ENCODE peak calls at places on chromosomes 12 and 14, in nine cellular contexts. K is HCT116, H is endothelial cell of umbilical vein, E is stomach, N is spleen, V is breast epithelium, J is prostate gland, F is SK-N-SH, U is transverse colon. Y is an unnamed sample.
A peak's percentile ranks its signal among the peaks of the same experiment; 100 is the strongest.

GRCh38 chr12:105330938-105331804 is 680 bp downstream of the C12orf75 start:
- DNase-seq in K (no peak), H (no peak), E (peak; percentile 33), N (peak; percentile 86), V (no peak), J (peak; percentile 11), F (no peak), U (peak; percentile 27), Y (peak; percentile 36)

GRCh38 chr14:75310295-75311059 is 31.8 kb downstream of the FOS start:
- DNase-seq in K (no peak), H (peak; percentile 90), E (peak; percentile 74), N (no peak), V (peak; percentile 88), J (peak; percentile 60), F (peak; percentile 82), U (peak; percentile 74), Y (peak; percentile 93)

GRCh38 chr12:118102070-118102469 is 1.7 kb downstream of the VSIG10 start:
- DNase-seq in K (peak; percentile 46), H (no peak), E (no peak), N (no peak), V (peak; percentile 52), J (no peak), F (no peak), U (peak; percentile 35), Y (no peak)

GRCh38 chr12:120628919-120629318 is 11.5 kb upstream of the CABP1 start:
- DNase-seq in K (no peak), H (no peak), E (peak; percentile 32), N (no peak), V (no peak), J (no peak), F (peak; percentile 67), U (peak; percentile 28), Y (peak; percentile 72)

GRCh38 chr12:106303202-106303820 is 778 bp downstream of the TCP11L2 start:
- DNase-seq in K (no peak), H (peak; percentile 94), E (peak; percentile 81), N (peak; percentile 97), V (peak; percentile 87), J (peak; percentile 69), F (peak; percentile 78), U (peak; percentile 87), Y (peak; percentile 92)

GRCh38 chr12:122094735-122095561 is 16.4 kb downstream of the MLXIP start:
- DNase-seq in K (no peak), H (peak; percentile 32), E (no peak), N (no peak), V (no peak), J (no peak), F (no peak), U (no peak), Y (no peak)

GRCh38 chr14:105123266-105123665 is 45.3 kb downstream of the JAG2 start:
- DNase-seq in K (no peak), H (no peak), E (no peak), N (no peak), V (no peak), J (no peak), F (no peak), U (no peak), Y (no peak)

GRCh38 chr14:76950043-76951020 is 78.2 kb downstream of the IRF2BPL start:
- DNase-seq in K (no peak), H (peak; percentile 95), E (no peak), N (no peak), V (no peak), J (peak; percentile 42), F (no peak), U (no peak), Y (no peak)

GRCh38 chr14:62736426-62737043 is 308.7 kb downstream of the KCNH5 start:
- DNase-seq in K (no peak), H (no peak), E (no peak), N (no peak), V (no peak), J (no peak), F (no peak), U (no peak), Y (no peak)

GRCh38 chr14:103714063-103714724 is 1.1 kb downstream of the XRCC3 start:
- DNase-seq in K (no peak), H (no peak), E (no peak), N (no peak), V (no peak), J (no peak), F (no peak), U (no peak), Y (no peak)

GRCh38 chr14:103711516-103712431 is 3.5 kb downstream of the XRCC3 start:
- DNase-seq in K (no peak), H (peak; percentile 45), E (peak; percentile 85), N (peak; percentile 92), V (peak; percentile 75), J (peak; percentile 92), F (no peak), U (peak; percentile 77), Y (no peak)

GRCh38 chr14:103712633-103713247 is 2.5 kb downstream of the XRCC3 start:
- DNase-seq in K (no peak), H (no peak), E (peak; percentile 46), N (no peak), V (no peak), J (no peak), F (no peak), U (no peak), Y (no peak)

GRCh38 chr14:103715052-103716000 is at the start of the genes XRCC3 and ZFYVE21:
- DNase-seq in K (peak; percentile 99), H (peak; percentile 100), E (peak; percentile 100), N (peak; percentile 99), V (peak; percentile 100), J (peak; percentile 100), F (peak; percentile 100), U (peak; percentile 100), Y (peak; percentile 99)

DNA sequence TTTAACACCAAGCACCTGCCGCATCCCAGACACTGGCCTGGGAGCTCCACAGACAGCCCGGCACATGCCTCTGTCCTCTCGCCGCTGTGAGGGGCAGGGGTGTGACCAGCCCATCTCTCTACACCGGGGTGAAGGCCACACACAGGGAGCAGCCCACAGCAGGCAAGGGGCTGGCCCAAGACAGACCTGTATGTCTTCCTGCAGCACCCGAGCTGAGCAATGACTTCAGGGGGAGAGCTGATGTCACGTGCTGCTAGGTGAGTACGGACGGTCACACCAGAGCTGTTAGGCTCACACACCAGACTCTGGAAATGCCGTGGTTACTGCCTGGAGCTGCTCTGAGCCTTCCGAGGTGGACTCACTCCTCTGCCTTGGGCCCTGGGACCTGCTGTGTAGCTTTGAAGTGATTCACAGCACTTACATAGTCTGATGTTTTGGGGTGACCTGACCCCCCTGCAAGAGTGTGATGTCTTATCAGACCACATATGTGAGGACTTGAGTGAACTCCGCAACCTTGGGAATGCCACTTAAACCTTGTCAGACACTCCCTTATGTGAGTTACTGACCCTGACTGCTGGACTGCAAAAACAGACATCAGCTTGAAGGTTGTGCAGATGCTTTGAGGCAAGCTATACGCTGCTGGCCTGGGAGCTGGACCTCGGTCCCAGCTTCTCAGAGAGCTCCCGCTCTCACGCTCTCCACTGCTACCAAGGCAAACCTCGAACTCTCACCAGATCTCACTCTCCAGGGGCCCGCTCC is 1.8 kb downstream of the XRCC3 start:
- DNase-seq in K (no peak), H (no peak), E (no peak), N (no peak), V (no peak), J (no peak), F (no peak), U (no peak), Y (no peak)
- TF ChIP-seq POLR2AphosphoS5 in K (no peak), H (peak; percentile 6), E (no peak), N (no peak), V (no peak), J (no peak), F (no peak), U (no peak), Y (no peak)

GRCh38 chr12:53492830-53493609 is 6.2 kb downstream of the MAP3K12 start:
- DNase-seq in K (peak; percentile 64), H (peak; percentile 93), E (peak; percentile 92), N (peak; percentile 98), V (peak; percentile 95), J (peak; percentile 92), F (peak; percentile 97), U (peak; percentile 93), Y (peak; percentile 97)
- TF ChIP-seq CTCF in K (no peak), H (no peak), E (no peak), N (no peak), V (peak; percentile 11), J (no peak), F (no peak), U (no peak), Y (no peak)

GRCh38 chr14:101005447-101005846 is 101.9 kb upstream of the RTL1 start:
- DNase-seq in K (no peak), H (no peak), E (no peak), N (peak; percentile 74), V (peak; percentile 40), J (no peak), F (no peak), U (peak; percentile 17), Y (no peak)
- TF ChIP-seq POLR2AphosphoS5 in K (no peak), H (no peak), E (no peak), N (no peak), V (no peak), J (no peak), F (no peak), U (no peak), Y (no peak)

DNA sequence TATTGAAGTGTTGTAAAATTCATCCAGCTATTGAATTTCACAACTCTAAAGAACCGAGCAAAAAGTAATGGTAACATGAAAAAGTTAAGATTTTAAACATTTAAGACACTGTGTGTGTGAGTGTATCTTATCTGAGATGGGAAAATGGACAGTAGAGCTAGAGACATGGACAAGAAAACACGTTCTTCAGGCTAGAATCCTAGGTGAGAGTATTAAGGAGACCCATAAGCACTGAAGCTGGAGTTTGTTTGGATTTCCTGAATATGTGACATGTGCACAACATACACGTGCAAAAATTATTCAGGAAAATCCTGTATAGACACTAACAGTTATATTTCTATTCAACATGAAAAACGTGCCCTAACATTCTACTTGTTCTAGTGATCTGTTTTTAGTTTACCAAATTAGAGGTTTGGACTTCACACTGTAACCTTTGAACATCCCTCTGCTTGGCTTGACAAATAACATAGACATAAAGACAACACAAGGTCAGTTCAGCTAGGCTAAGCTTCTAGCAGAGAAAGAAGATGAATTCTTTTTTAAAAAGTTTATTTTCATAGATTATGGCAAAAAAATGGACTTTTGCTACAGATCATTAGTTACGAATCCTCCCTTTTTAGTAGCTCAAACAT is 31.3 kb downstream of the LMNTD1 start:
- DNase-seq in K (no peak), H (no peak), E (no peak), N (no peak), V (no peak), J (no peak), F (no peak), U (no peak), Y (no peak)
- TF ChIP-seq CTCF in K (no peak), H (no peak), E (no peak), N (no peak), V (no peak), J (no peak), F (no peak), U (no peak), Y (no peak)

DNA sequence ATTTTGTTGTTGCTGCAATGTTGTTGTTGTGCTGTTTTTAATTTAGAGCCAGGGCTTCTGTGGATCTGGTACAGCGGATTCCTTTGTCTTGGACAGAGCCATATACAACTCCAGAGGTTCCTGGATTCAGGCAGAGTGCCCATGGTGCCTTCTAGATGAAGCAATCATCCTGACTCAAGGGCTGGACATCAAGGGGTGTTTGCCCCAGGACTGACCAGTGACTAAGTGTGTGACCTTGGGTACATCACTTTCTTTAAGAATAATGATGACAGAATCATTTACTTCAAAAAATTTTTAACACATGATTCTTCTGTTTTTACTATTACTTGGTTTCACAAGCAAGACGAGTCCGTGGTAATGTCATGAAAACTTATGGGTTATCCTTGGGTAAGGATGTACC is 397.3 kb downstream of the ZFP36L1 start:
- DNase-seq in K (no peak), H (no peak), E (no peak), N (no peak), V (no peak), J (no peak), F (no peak), U (no peak), Y (no peak)
- TF ChIP-seq POLR2AphosphoS5 in K (no peak), H (no peak), E (no peak), N (no peak), V (peak; percentile 32), J (no peak), F (no peak), U (no peak), Y (no peak)